ENCODE peak calls at places on chromosome 16, in eight cellular contexts. K, U, C, M, F, E, Y and Q are unnamed samples.
A peak's percentile ranks its signal among the peaks of the same experiment; 100 is the strongest.

GRCh38 chr16:83835972-83836566 is 28.3 kb downstream of the HSBP1 start:
- DNase-seq in K (no peak), U (peak; percentile 84), C (peak; percentile 36), M (no peak), F (no peak), E (peak; percentile 65), Y (no peak), Q (no peak)

GRCh38 chr16:21283521-21284289 is 5.6 kb upstream of the CRYM start:
- DNase-seq in K (peak; percentile 51), U (peak; percentile 49), C (no peak), M (peak; percentile 20), F (peak; percentile 5), E (peak; percentile 38), Y (peak; percentile 86), Q (peak; percentile 77)

GRCh38 chr16:19923396-19923795 is 38.7 kb upstream of the GPRC5B start:
- DNase-seq in K (no peak), U (no peak), C (no peak), M (no peak), F (no peak), E (no peak), Y (peak; percentile 12), Q (no peak)

GRCh38 chr16:85462405-85463227 is 150.5 kb upstream of the GSE1 start:
- DNase-seq in K (no peak), U (peak; percentile 32), C (no peak), M (peak; percentile 65), F (peak; percentile 46), E (no peak), Y (no peak), Q (peak; percentile 73)

GRCh38 chr16:84689126-84689525 is 10.7 kb upstream of the USP10 start:
- DNase-seq in K (no peak), U (peak; percentile 81), C (no peak), M (no peak), F (no peak), E (peak; percentile 94), Y (no peak), Q (no peak)

GRCh38 chr16:4391635-4392381 is 20.2 kb downstream of the VASN start:
- DNase-seq in K (peak; percentile 14), U (no peak), C (no peak), M (peak; percentile 57), F (no peak), E (no peak), Y (peak; percentile 82), Q (no peak)

GRCh38 chr16:73122604-73123386 is 74.9 kb upstream of the ZFHX3 start:
- DNase-seq in K (peak; percentile 39), U (peak; percentile 72), C (no peak), M (no peak), F (peak; percentile 23), E (peak; percentile 24), Y (no peak), Q (no peak)

GRCh38 chr16:4685776-4686496 is 7.4 kb upstream of the NUDT16L1 start:
- DNase-seq in K (no peak), U (no peak), C (no peak), M (no peak), F (no peak), E (no peak), Y (no peak), Q (no peak)

GRCh38 chr16:71230122-71230845 is at the start of gene HYDIN:
- DNase-seq in K (peak; percentile 20), U (peak; percentile 59), C (peak; percentile 93), M (peak; percentile 92), F (peak; percentile 53), E (peak; percentile 28), Y (peak; percentile 95), Q (peak; percentile 94)

GRCh38 chr16:35841632-35842031 is 2382.2 kb downstream of the TP53TG3F start:
- DNase-seq in K (no peak), U (no peak), C (no peak), M (no peak), F (no peak), E (no peak), Y (no peak), Q (no peak)

GRCh38 chr16:1941162-1941923 is 1.7 kb downstream of the MSRB1 start:
- DNase-seq in K (peak; percentile 78), U (peak; percentile 56), C (no peak), M (no peak), F (no peak), E (no peak), Y (peak; percentile 75), Q (peak; percentile 60)

GRCh38 chr16:20884240-20884556 is 16.0 kb downstream of the DCUN1D3 start:
- DNase-seq in K (no peak), U (peak; percentile 85), C (no peak), M (no peak), F (peak; percentile 41), E (peak; percentile 91), Y (no peak), Q (no peak)

GRCh38 chr16:80559369-80559768 is 18.6 kb downstream of the DYNLRB2 start:
- DNase-seq in K (no peak), U (no peak), C (no peak), M (no peak), F (no peak), E (no peak), Y (no peak), Q (no peak)

GRCh38 chr16:13313351-13313750 is 412.0 kb downstream of the SHISA9 start:
- DNase-seq in K (no peak), U (no peak), C (no peak), M (no peak), F (no peak), E (peak; percentile 70), Y (no peak), Q (no peak)

GRCh38 chr16:27485811-27486210 is 63.9 kb downstream of the GTF3C1 start:
- DNase-seq in K (no peak), U (no peak), C (no peak), M (no peak), F (no peak), E (no peak), Y (no peak), Q (no peak)

GRCh38 chr16:75109732-75110243 is 6.8 kb downstream of the LDHD start:
- DNase-seq in K (peak; percentile 62), U (no peak), C (no peak), M (no peak), F (peak; percentile 32), E (no peak), Y (peak; percentile 36), Q (no peak)

GRCh38 chr16:55737966-55738365 is 82.2 kb downstream of the SLC6A2 start:
- DNase-seq in K (no peak), U (no peak), C (no peak), M (no peak), F (no peak), E (no peak), Y (no peak), Q (no peak)

GRCh38 chr16:86300746-86301480 is 209.4 kb upstream of the FOXF1 start:
- DNase-seq in K (no peak), U (no peak), C (no peak), M (peak; percentile 24), F (no peak), E (peak; percentile 23), Y (no peak), Q (peak; percentile 81)

GRCh38 chr16:3949287-3949686 is 68.8 kb upstream of the CREBBP start:
- DNase-seq in K (no peak), U (peak; percentile 45), C (no peak), M (peak; percentile 22), F (no peak), E (no peak), Y (no peak), Q (peak; percentile 69)

GRCh38 chr16:89700649-89701424 is 668 bp downstream of the SPATA2L start:
- DNase-seq in K (peak; percentile 80), U (peak; percentile 36), C (no peak), M (peak; percentile 77), F (peak; percentile 73), E (no peak), Y (peak; percentile 73), Q (peak; percentile 77)

GRCh38 chr16:49602201-49603041 is 228.8 kb downstream of the C16orf78 start:
- DNase-seq in K (no peak), U (no peak), C (no peak), M (no peak), F (no peak), E (no peak), Y (peak; percentile 33), Q (no peak)

GRCh38 chr16:89602273-89602951 is 11.0 kb upstream of the DPEP1 start:
- DNase-seq in K (no peak), U (peak; percentile 89), C (peak; percentile 93), M (peak; percentile 78), F (peak; percentile 89), E (peak; percentile 86), Y (peak; percentile 70), Q (peak; percentile 79)

GRCh38 chr16:66167564-66168291 is 198.8 kb upstream of the CDH5 start:
- DNase-seq in K (no peak), U (peak; percentile 99), C (no peak), M (peak; percentile 20), F (no peak), E (peak; percentile 19), Y (peak; percentile 40), Q (no peak)
- TF ChIP-seq CTCF in K (peak; percentile 15), U (peak; percentile 81), C (no peak), M (peak; percentile 49), F (no peak), E (peak; percentile 34), Y (peak; percentile 64), Q (no peak)

GRCh38 chr16:61150351-61150750 is 885.9 kb downstream of the CDH8 start:
- DNase-seq in K (no peak), U (no peak), C (no peak), M (no peak), F (no peak), E (no peak), Y (no peak), Q (no peak)

GRCh38 chr16:61149709-61150108 is 886.5 kb downstream of the CDH8 start:
- DNase-seq in K (no peak), U (no peak), C (no peak), M (no peak), F (no peak), E (no peak), Y (no peak), Q (no peak)

GRCh38 chr16:61146429-61146828 is 889.8 kb downstream of the CDH8 start:
- DNase-seq in K (no peak), U (no peak), C (no peak), M (no peak), F (no peak), E (no peak), Y (no peak), Q (no peak)

GRCh38 chr16:61148930-61149329 is 887.3 kb downstream of the CDH8 start:
- DNase-seq in K (no peak), U (no peak), C (peak; percentile 0), M (no peak), F (no peak), E (no peak), Y (no peak), Q (no peak)
- TF ChIP-seq CTCF in K (no peak), U (no peak), C (no peak), M (peak; percentile 35), F (no peak), E (no peak), Y (peak; percentile 58), Q (no peak)

DNA sequence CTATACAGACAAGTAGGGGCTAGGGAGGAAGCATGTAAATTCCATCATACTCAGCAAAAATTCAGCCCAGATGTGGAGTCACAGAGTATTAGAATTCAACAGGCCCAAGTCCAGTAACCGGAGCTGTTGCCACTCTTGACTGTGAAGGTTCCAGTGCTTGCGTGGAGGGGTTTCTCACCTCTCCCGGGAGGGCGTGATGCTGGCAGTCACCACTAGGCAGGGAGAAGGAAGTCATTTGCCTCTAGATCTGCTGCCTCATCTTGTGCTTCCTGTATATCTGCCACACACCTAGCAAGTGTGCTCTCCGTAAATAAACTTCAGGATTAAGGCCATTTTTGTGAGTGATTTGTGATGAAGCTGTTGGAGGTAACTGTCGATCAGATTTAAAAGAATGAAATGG is 1.0 kb upstream of the CKLF start:
- DNase-seq in K (no peak), U (no peak), C (no peak), M (peak; percentile 51), F (peak; percentile 72), E (peak; percentile 41), Y (peak; percentile 71), Q (peak; percentile 68)
- TF ChIP-seq CTCF in K (peak; percentile 6), U (peak; percentile 20), C (no peak), M (peak; percentile 43), F (no peak), E (peak; percentile 20), Y (peak; percentile 55), Q (peak; percentile 64)

GRCh38 chr16:11536104-11536866 is 50.4 kb downstream of the LITAF start:
- DNase-seq in K (no peak), U (no peak), C (no peak), M (no peak), F (no peak), E (no peak), Y (no peak), Q (no peak)
- TF ChIP-seq CTCF in K (no peak), U (no peak), C (no peak), M (no peak), F (no peak), E (no peak), Y (no peak), Q (no peak)